ENCODE peak calls at places on chromosomes 1 and 21, in six cellular contexts. R, Y, X, S, A and V are unnamed samples.

GRCh38 chr1:145782166-145783099 is 41.5 kb downstream of the RNF115 start:
- DNase-seq in R (no peak), Y (peak), X (peak), S (peak), A (no peak), V (no peak)

GRCh38 chr1:172350781-172351180 is 69.7 kb upstream of the C1orf105 start:
- DNase-seq in R (no peak), Y (no peak), X (no peak), S (no peak), A (no peak), V (no peak)

GRCh38 chr21:26732442-26733221 is 112.6 kb downstream of the ADAMTS1 start:
- DNase-seq in R (peak), Y (peak), X (peak), S (peak), A (no peak), V (no peak)

GRCh38 chr1:25804964-25805862 is 5.2 kb downstream of the SELENON start:
- DNase-seq in R (no peak), Y (no peak), X (no peak), S (no peak), A (no peak), V (no peak)

GRCh38 chr21:41570791-41571355 is 62.9 kb upstream of the TMPRSS2 start:
- DNase-seq in R (no peak), Y (no peak), X (no peak), S (no peak), A (no peak), V (no peak)

GRCh38 chr1:118304722-118305344 is 119.8 kb upstream of the SPAG17 start:
- DNase-seq in R (no peak), Y (no peak), X (peak), S (no peak), A (no peak), V (no peak)

GRCh38 chr1:7847599-7847998 is 5.3 kb downstream of the UTS2 start:
- DNase-seq in R (no peak), Y (peak), X (no peak), S (peak), A (no peak), V (no peak)

GRCh38 chr1:197841828-197842573 is 60.4 kb upstream of the C1orf53 start:
- DNase-seq in R (no peak), Y (peak), X (no peak), S (peak), A (no peak), V (no peak)

GRCh38 chr1:42002220-42002619 is 83.5 kb upstream of the HIVEP3 start:
- DNase-seq in R (no peak), Y (no peak), X (no peak), S (no peak), A (no peak), V (no peak)

GRCh38 chr1:200524092-200524491 is 96.5 kb downstream of the KIF14 start:
- DNase-seq in R (no peak), Y (no peak), X (no peak), S (no peak), A (no peak), V (no peak)

GRCh38 chr1:225881081-225882007 is 836 bp downstream of the TMEM63A start:
- DNase-seq in R (peak), Y (peak), X (peak), S (peak), A (peak), V (no peak)

GRCh38 chr1:244325056-244325764 is 126.5 kb downstream of the ADSS2 start:
- DNase-seq in R (no peak), Y (no peak), X (no peak), S (no peak), A (no peak), V (no peak)

GRCh38 chr1:12472798-12473551 is 145.0 kb downstream of the DHRS3 start:
- DNase-seq in R (peak), Y (peak), X (no peak), S (no peak), A (no peak), V (no peak)

GRCh38 chr1:182299728-182300581 is 91.6 kb downstream of the GLUL start:
- DNase-seq in R (no peak), Y (peak), X (no peak), S (peak), A (peak), V (no peak)